ENCODE peak calls at places on chromosomes 2 and 18, in nine cellular contexts. One of them, this sample, is unnamed.

GRCh38 chr2:2640371-2640770 is 309.3 kb upstream of the MYT1L start:
- DNase-seq in tibial nerve: no peak
- DNase-seq in A549: no peak
- DNase-seq in uterus: no peak
- DNase-seq in SJSA1: no peak
- DNase-seq in T1000: no peak
- DNase-seq in activated naive CD8-positive, alpha-beta T cell treated with anti-CD3 and anti-CD28 coated beads for 36 hours: no peak
- DNase-seq in T47D: no peak
- DNase-seq in T-helper 9 cell: no peak
- DNase-seq in this sample: no peak

GRCh38 chr2:238131761-238132462 is 6.6 kb upstream of the KLHL30 start:
- DNase-seq in T1000: no peak
- DNase-seq in tibial nerve: no peak
- DNase-seq in A549: no peak
- DNase-seq in T47D: no peak
- DNase-seq in activated naive CD8-positive, alpha-beta T cell treated with anti-CD3 and anti-CD28 coated beads for 36 hours: no peak
- DNase-seq in uterus: no peak
- DNase-seq in SJSA1: no peak
- DNase-seq in T-helper 9 cell: no peak
- DNase-seq in this sample: no peak

GRCh38 chr2:66170681-66171234 is 264.2 kb upstream of the MEIS1 start:
- DNase-seq in activated naive CD8-positive, alpha-beta T cell treated with anti-CD3 and anti-CD28 coated beads for 36 hours: no peak
- DNase-seq in A549: no peak
- DNase-seq in tibial nerve: no peak
- DNase-seq in T47D: no peak
- DNase-seq in T1000: no peak
- DNase-seq in SJSA1: no peak
- DNase-seq in T-helper 9 cell: no peak
- DNase-seq in uterus: no peak
- DNase-seq in this sample: no peak

GRCh38 chr2:173983414-173983871 is 18.3 kb upstream of the SP3 start:
- DNase-seq in activated naive CD8-positive, alpha-beta T cell treated with anti-CD3 and anti-CD28 coated beads for 36 hours: no peak
- DNase-seq in tibial nerve: no peak
- DNase-seq in A549: no peak
- DNase-seq in SJSA1: peak; percentile 8
- DNase-seq in T-helper 9 cell: no peak
- DNase-seq in T1000: no peak
- DNase-seq in T47D: peak; percentile 23
- DNase-seq in uterus: no peak
- DNase-seq in this sample: no peak

GRCh38 chr2:23127465-23127864 is 257.5 kb upstream of the KLHL29 start:
- DNase-seq in tibial nerve: no peak
- DNase-seq in uterus: no peak
- DNase-seq in A549: no peak
- DNase-seq in SJSA1: no peak
- DNase-seq in T1000: no peak
- DNase-seq in T47D: no peak
- DNase-seq in T-helper 9 cell: no peak
- DNase-seq in activated naive CD8-positive, alpha-beta T cell treated with anti-CD3 and anti-CD28 coated beads for 36 hours: no peak
- DNase-seq in this sample: no peak

GRCh38 chr2:43059183-43059897 is 167.1 kb downstream of the ZFP36L2 start:
- DNase-seq in A549: no peak
- DNase-seq in tibial nerve: peak; percentile 75
- DNase-seq in T1000: peak; percentile 81
- DNase-seq in T-helper 9 cell: peak; percentile 34
- DNase-seq in activated naive CD8-positive, alpha-beta T cell treated with anti-CD3 and anti-CD28 coated beads for 36 hours: peak; percentile 85
- DNase-seq in T47D: no peak
- DNase-seq in SJSA1: peak; percentile 80
- DNase-seq in uterus: peak; percentile 75
- DNase-seq in this sample: peak; percentile 64

GRCh38 chr2:85801871-85802270 is 48.1 kb downstream of the ATOH8 start:
- DNase-seq in tibial nerve: no peak
- DNase-seq in activated naive CD8-positive, alpha-beta T cell treated with anti-CD3 and anti-CD28 coated beads for 36 hours: no peak
- DNase-seq in uterus: peak; percentile 5
- DNase-seq in A549: no peak
- DNase-seq in T-helper 9 cell: no peak
- DNase-seq in T47D: no peak
- DNase-seq in T1000: no peak
- DNase-seq in SJSA1: no peak
- DNase-seq in this sample: no peak

GRCh38 chr2:240960309-240960962 is 38.0 kb upstream of the SNED1 start:
- DNase-seq in activated naive CD8-positive, alpha-beta T cell treated with anti-CD3 and anti-CD28 coated beads for 36 hours: no peak
- DNase-seq in T1000: no peak
- DNase-seq in T-helper 9 cell: no peak
- DNase-seq in SJSA1: peak; percentile 35
- DNase-seq in tibial nerve: peak; percentile 36
- DNase-seq in T47D: no peak
- DNase-seq in uterus: peak; percentile 79
- DNase-seq in A549: no peak
- DNase-seq in this sample: no peak

GRCh38 chr2:101341421-101341820 is 32.9 kb upstream of the RNF149 start:
- DNase-seq in T47D: no peak
- DNase-seq in tibial nerve: no peak
- DNase-seq in T1000: no peak
- DNase-seq in activated naive CD8-positive, alpha-beta T cell treated with anti-CD3 and anti-CD28 coated beads for 36 hours: no peak
- DNase-seq in A549: no peak
- DNase-seq in SJSA1: no peak
- DNase-seq in T-helper 9 cell: no peak
- DNase-seq in uterus: no peak
- DNase-seq in this sample: no peak

GRCh38 chr2:176997074-176997791 is 215.4 kb upstream of the HNRNPA3 start:
- DNase-seq in activated naive CD8-positive, alpha-beta T cell treated with anti-CD3 and anti-CD28 coated beads for 36 hours: peak; percentile 40
- DNase-seq in uterus: peak; percentile 31
- DNase-seq in tibial nerve: no peak
- DNase-seq in T-helper 9 cell: no peak
- DNase-seq in T1000: peak; percentile 19
- DNase-seq in SJSA1: no peak
- DNase-seq in A549: peak; percentile 14
- DNase-seq in T47D: no peak
- DNase-seq in this sample: peak; percentile 61

GRCh38 chr2:38610851-38611801 is 8.4 kb upstream of the HNRNPLL start:
- DNase-seq in T1000: no peak
- DNase-seq in T-helper 9 cell: no peak
- DNase-seq in tibial nerve: no peak
- DNase-seq in SJSA1: no peak
- DNase-seq in activated naive CD8-positive, alpha-beta T cell treated with anti-CD3 and anti-CD28 coated beads for 36 hours: peak; percentile 40
- DNase-seq in uterus: no peak
- DNase-seq in A549: no peak
- DNase-seq in T47D: no peak
- DNase-seq in this sample: peak; percentile 40

GRCh38 chr2:145751634-145752033 is 1231.7 kb upstream of the ZEB2 start:
- DNase-seq in T1000: no peak
- DNase-seq in uterus: no peak
- DNase-seq in T-helper 9 cell: no peak
- DNase-seq in A549: no peak
- DNase-seq in SJSA1: peak; percentile 54
- DNase-seq in T47D: no peak
- DNase-seq in activated naive CD8-positive, alpha-beta T cell treated with anti-CD3 and anti-CD28 coated beads for 36 hours: no peak
- DNase-seq in tibial nerve: peak; percentile 40
- DNase-seq in this sample: no peak

GRCh38 chr18:39939209-39939608 is 2015.8 kb upstream of the PIK3C3 start:
- DNase-seq in T47D: no peak
- DNase-seq in activated naive CD8-positive, alpha-beta T cell treated with anti-CD3 and anti-CD28 coated beads for 36 hours: no peak
- DNase-seq in A549: no peak
- DNase-seq in T1000: no peak
- DNase-seq in uterus: no peak
- DNase-seq in SJSA1: no peak
- DNase-seq in tibial nerve: no peak
- DNase-seq in T-helper 9 cell: no peak
- DNase-seq in this sample: no peak

GRCh38 chr18:76687271-76688006 is 134.9 kb upstream of the ZNF236 start:
- DNase-seq in T1000: no peak
- DNase-seq in SJSA1: no peak
- DNase-seq in activated naive CD8-positive, alpha-beta T cell treated with anti-CD3 and anti-CD28 coated beads for 36 hours: peak; percentile 60
- DNase-seq in tibial nerve: no peak
- DNase-seq in A549: no peak
- DNase-seq in uterus: peak; percentile 88
- DNase-seq in T47D: peak; percentile 44
- DNase-seq in T-helper 9 cell: no peak
- DNase-seq in this sample: peak; percentile 32

GRCh38 chr18:45127395-45127794 is 446.7 kb downstream of the SETBP1 start:
- DNase-seq in uterus: no peak
- DNase-seq in T-helper 9 cell: no peak
- DNase-seq in T47D: peak; percentile 5
- DNase-seq in A549: no peak
- DNase-seq in T1000: peak; percentile 1
- DNase-seq in SJSA1: no peak
- DNase-seq in tibial nerve: no peak
- DNase-seq in activated naive CD8-positive, alpha-beta T cell treated with anti-CD3 and anti-CD28 coated beads for 36 hours: no peak
- DNase-seq in this sample: no peak

GRCh38 chr2:191710411-191710900 is 32.5 kb downstream of the NABP1 start:
- DNase-seq in uterus: no peak
- DNase-seq in activated naive CD8-positive, alpha-beta T cell treated with anti-CD3 and anti-CD28 coated beads for 36 hours: no peak
- DNase-seq in SJSA1: no peak
- DNase-seq in T1000: no peak
- DNase-seq in T47D: no peak
- DNase-seq in T-helper 9 cell: no peak
- DNase-seq in A549: no peak
- DNase-seq in tibial nerve: no peak
- DNase-seq in this sample: no peak

This sample was measured in T-helper 2 cell treated with Interferon-gamma antibody and Interleukin-4, amounts not matched to agents 5 μg/mL and 100 μg/mL, for 36 hours.